ENCODE peak calls at places on chromosome 16, in eight cellular contexts. One of them, this sample, is unnamed.

GRCh38 chr16:20308801-20309590 is 18.3 kb downstream of the GP2 start:
- DNase-seq in prostate gland: no peak
- DNase-seq in CD8-positive, alpha-beta T cell: no peak
- DNase-seq in brain microvascular endothelial cell: no peak
- DNase-seq in MCF 10A: no peak
- DNase-seq in CD4-positive, alpha-beta T cell: no peak
- DNase-seq in HFFc6: no peak
- DNase-seq in AG04450: no peak
- DNase-seq in this sample: peak

GRCh38 chr16:67246081-67246944 is 968 bp downstream of the FHOD1 start:
- DNase-seq in HFFc6: peak
- DNase-seq in AG04450: peak
- DNase-seq in CD4-positive, alpha-beta T cell: peak
- DNase-seq in CD8-positive, alpha-beta T cell: peak
- DNase-seq in brain microvascular endothelial cell: peak
- DNase-seq in MCF 10A: peak
- DNase-seq in prostate gland: peak
- DNase-seq in this sample: peak

GRCh38 chr16:50274771-50275415 is 8.5 kb downstream of the ADCY7 start:
- DNase-seq in HFFc6: no peak
- DNase-seq in prostate gland: no peak
- DNase-seq in CD8-positive, alpha-beta T cell: no peak
- DNase-seq in MCF 10A: no peak
- DNase-seq in AG04450: no peak
- DNase-seq in CD4-positive, alpha-beta T cell: no peak
- DNase-seq in brain microvascular endothelial cell: no peak
- DNase-seq in this sample: no peak

GRCh38 chr16:89324056-89325010 is 106.8 kb downstream of the ZNF778 start:
- DNase-seq in MCF 10A: no peak
- DNase-seq in brain microvascular endothelial cell: peak
- DNase-seq in prostate gland: no peak
- DNase-seq in HFFc6: peak
- DNase-seq in CD8-positive, alpha-beta T cell: no peak
- DNase-seq in AG04450: no peak
- DNase-seq in CD4-positive, alpha-beta T cell: no peak
- DNase-seq in this sample: no peak

GRCh38 chr16:67928561-67929364 is 2.9 kb downstream of the CTRL start:
- DNase-seq in prostate gland: peak
- DNase-seq in brain microvascular endothelial cell: peak
- DNase-seq in MCF 10A: peak
- DNase-seq in HFFc6: peak
- DNase-seq in CD4-positive, alpha-beta T cell: peak
- DNase-seq in CD8-positive, alpha-beta T cell: peak
- DNase-seq in AG04450: no peak
- DNase-seq in this sample: peak

GRCh38 chr16:55494994-55495421 is 13.9 kb upstream of the LPCAT2 start:
- DNase-seq in MCF 10A: peak
- DNase-seq in CD8-positive, alpha-beta T cell: no peak
- DNase-seq in AG04450: peak
- DNase-seq in CD4-positive, alpha-beta T cell: no peak
- DNase-seq in brain microvascular endothelial cell: peak
- DNase-seq in HFFc6: peak
- DNase-seq in prostate gland: no peak
- DNase-seq in this sample: peak

GRCh38 chr16:75002474-75002873 is 3.6 kb downstream of the ZNRF1 start:
- DNase-seq in CD8-positive, alpha-beta T cell: no peak
- DNase-seq in brain microvascular endothelial cell: no peak
- DNase-seq in CD4-positive, alpha-beta T cell: no peak
- DNase-seq in AG04450: no peak
- DNase-seq in MCF 10A: no peak
- DNase-seq in prostate gland: no peak
- DNase-seq in HFFc6: no peak
- DNase-seq in this sample: no peak

GRCh38 chr16:12703935-12704334 is 99.8 kb downstream of the CPPED1 start:
- DNase-seq in CD8-positive, alpha-beta T cell: no peak
- DNase-seq in MCF 10A: peak
- DNase-seq in HFFc6: peak
- DNase-seq in CD4-positive, alpha-beta T cell: no peak
- DNase-seq in AG04450: no peak
- DNase-seq in prostate gland: no peak
- DNase-seq in brain microvascular endothelial cell: no peak
- DNase-seq in this sample: no peak

GRCh38 chr16:72995151-72995881 is 52.6 kb downstream of the ZFHX3 start:
- DNase-seq in brain microvascular endothelial cell: no peak
- DNase-seq in prostate gland: no peak
- DNase-seq in AG04450: no peak
- DNase-seq in MCF 10A: no peak
- DNase-seq in CD4-positive, alpha-beta T cell: no peak
- DNase-seq in CD8-positive, alpha-beta T cell: no peak
- DNase-seq in HFFc6: no peak
- DNase-seq in this sample: no peak

GRCh38 chr16:68499011-68499410 is 40.1 kb upstream of the ZFP90 start:
- DNase-seq in MCF 10A: no peak
- DNase-seq in CD4-positive, alpha-beta T cell: no peak
- DNase-seq in brain microvascular endothelial cell: no peak
- DNase-seq in HFFc6: no peak
- DNase-seq in prostate gland: no peak
- DNase-seq in CD8-positive, alpha-beta T cell: no peak
- DNase-seq in AG04450: no peak
- DNase-seq in this sample: no peak

GRCh38 chr16:88922114-88922825 is 54.7 kb downstream of the CBFA2T3 start:
- DNase-seq in CD4-positive, alpha-beta T cell: no peak
- DNase-seq in MCF 10A: peak
- DNase-seq in CD8-positive, alpha-beta T cell: no peak
- DNase-seq in brain microvascular endothelial cell: peak
- DNase-seq in HFFc6: no peak
- DNase-seq in AG04450: peak
- DNase-seq in prostate gland: peak
- DNase-seq in this sample: peak

GRCh38 chr16:31458073-31458834 is 1.0 kb upstream of the ARMC5 start:
- DNase-seq in HFFc6: peak
- DNase-seq in CD4-positive, alpha-beta T cell: peak
- DNase-seq in CD8-positive, alpha-beta T cell: peak
- DNase-seq in MCF 10A: peak
- DNase-seq in prostate gland: no peak
- DNase-seq in AG04450: no peak
- DNase-seq in brain microvascular endothelial cell: peak
- DNase-seq in this sample: peak

GRCh38 chr16:31452631-31453106 is 6.6 kb upstream of the ARMC5 start:
- DNase-seq in CD8-positive, alpha-beta T cell: no peak
- DNase-seq in HFFc6: peak
- DNase-seq in MCF 10A: peak
- DNase-seq in brain microvascular endothelial cell: peak
- DNase-seq in prostate gland: no peak
- DNase-seq in AG04450: peak
- DNase-seq in CD4-positive, alpha-beta T cell: no peak
- DNase-seq in this sample: no peak

GRCh38 chr16:31453255-31454204 is 5.8 kb upstream of the ARMC5 start:
- DNase-seq in prostate gland: no peak
- DNase-seq in AG04450: no peak
- DNase-seq in HFFc6: peak
- DNase-seq in CD8-positive, alpha-beta T cell: no peak
- DNase-seq in brain microvascular endothelial cell: peak
- DNase-seq in MCF 10A: peak
- DNase-seq in CD4-positive, alpha-beta T cell: no peak
- DNase-seq in this sample: peak

GRCh38 chr16:31456988-31457360 is 2.3 kb upstream of the ARMC5 start:
- DNase-seq in CD4-positive, alpha-beta T cell: no peak
- DNase-seq in prostate gland: no peak
- DNase-seq in CD8-positive, alpha-beta T cell: no peak
- DNase-seq in MCF 10A: no peak
- DNase-seq in AG04450: no peak
- DNase-seq in HFFc6: no peak
- DNase-seq in brain microvascular endothelial cell: no peak
- DNase-seq in this sample: no peak

GRCh38 chr16:31455601-31456314 is 3.5 kb upstream of the ARMC5 start:
- DNase-seq in MCF 10A: no peak
- DNase-seq in prostate gland: no peak
- DNase-seq in AG04450: no peak
- DNase-seq in HFFc6: no peak
- DNase-seq in CD4-positive, alpha-beta T cell: no peak
- DNase-seq in CD8-positive, alpha-beta T cell: no peak
- DNase-seq in brain microvascular endothelial cell: no peak
- DNase-seq in this sample: no peak
- TF ChIP-seq CTCF in MCF 10A: no peak
- TF ChIP-seq CTCF in prostate gland: no peak
- TF ChIP-seq CTCF in AG04450: peak
- TF ChIP-seq CTCF in HFFc6: peak
- TF ChIP-seq CTCF in CD4-positive, alpha-beta T cell: no peak
- TF ChIP-seq CTCF in CD8-positive, alpha-beta T cell: peak
- TF ChIP-seq CTCF in brain microvascular endothelial cell: peak
- TF ChIP-seq CTCF in this sample: no peak

DNA sequence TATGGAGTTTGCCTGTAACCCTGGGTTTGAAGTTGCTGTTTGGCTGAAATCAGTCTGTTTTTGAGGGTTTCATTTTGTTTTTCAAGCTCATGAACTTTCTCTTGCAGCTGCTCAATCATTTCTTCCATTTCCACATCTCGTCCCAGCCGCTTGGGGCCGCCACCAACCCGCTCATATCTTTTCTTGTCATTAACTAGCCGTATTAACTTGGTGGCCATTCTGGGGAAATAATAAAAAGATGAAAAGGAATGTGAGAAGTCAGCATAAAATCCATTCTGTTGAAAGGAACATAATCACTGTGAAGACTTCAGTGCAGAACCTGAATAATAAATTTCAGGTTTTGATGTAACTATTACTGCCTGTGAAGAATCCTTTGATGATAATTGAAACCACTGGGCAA is 11.5 kb downstream of the RPGRIP1L start:
- DNase-seq in MCF 10A: peak
- DNase-seq in HFFc6: no peak
- DNase-seq in AG04450: no peak
- DNase-seq in CD8-positive, alpha-beta T cell: no peak
- DNase-seq in brain microvascular endothelial cell: no peak
- DNase-seq in CD4-positive, alpha-beta T cell: no peak
- DNase-seq in prostate gland: no peak
- DNase-seq in this sample: no peak
- TF ChIP-seq CTCF in MCF 10A: no peak
- TF ChIP-seq CTCF in HFFc6: no peak
- TF ChIP-seq CTCF in AG04450: no peak
- TF ChIP-seq CTCF in CD8-positive, alpha-beta T cell: no peak
- TF ChIP-seq CTCF in brain microvascular endothelial cell: peak
- TF ChIP-seq CTCF in CD4-positive, alpha-beta T cell: no peak
- TF ChIP-seq CTCF in prostate gland: no peak
- TF ChIP-seq CTCF in this sample: no peak

DNA sequence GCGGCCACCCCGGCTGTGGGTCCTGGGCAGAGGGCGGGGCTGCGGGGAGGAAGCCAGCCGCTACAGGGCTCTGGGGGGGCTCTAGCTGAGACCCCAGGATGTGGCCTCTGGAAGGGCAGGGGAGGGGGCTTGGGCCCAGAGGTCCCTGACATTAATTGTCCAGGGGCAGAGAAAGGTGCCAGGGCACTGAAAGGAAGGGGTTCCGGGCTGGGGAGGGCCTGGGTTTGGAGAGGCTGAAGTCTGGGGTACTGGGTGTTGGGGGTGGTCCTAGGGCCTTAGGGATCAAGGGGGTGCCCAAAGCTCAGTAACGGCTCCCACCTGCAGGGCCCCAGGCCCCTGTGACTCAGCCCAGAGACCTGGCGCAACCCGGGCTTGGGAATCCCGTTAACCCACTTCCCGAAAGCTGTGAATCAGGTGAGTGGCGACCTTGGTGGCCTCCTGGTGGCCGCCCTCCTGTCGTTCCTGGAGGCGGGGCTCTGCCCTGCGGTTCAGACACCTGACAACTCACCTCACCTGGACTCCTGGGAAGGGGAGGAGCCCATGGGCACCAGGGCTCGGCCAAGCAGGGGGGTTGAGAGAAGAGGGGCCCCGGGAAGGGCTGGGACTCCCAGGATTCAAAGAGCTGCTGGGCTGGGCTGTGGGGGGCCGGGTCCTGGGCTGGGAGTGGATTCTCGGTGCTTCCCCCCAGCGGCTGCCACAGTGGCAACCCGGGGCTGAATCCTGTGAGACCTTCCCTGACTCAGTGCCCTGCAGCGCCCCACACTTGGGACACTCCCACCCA is 465 bp upstream of the PRSS22 start:
- DNase-seq in prostate gland: peak
- DNase-seq in CD4-positive, alpha-beta T cell: no peak
- DNase-seq in HFFc6: no peak
- DNase-seq in MCF 10A: peak
- DNase-seq in brain microvascular endothelial cell: no peak
- DNase-seq in CD8-positive, alpha-beta T cell: no peak
- DNase-seq in AG04450: no peak
- DNase-seq in this sample: peak
- TF ChIP-seq CTCF in prostate gland: peak
- TF ChIP-seq CTCF in CD4-positive, alpha-beta T cell: no peak
- TF ChIP-seq CTCF in HFFc6: no peak
- TF ChIP-seq CTCF in MCF 10A: no peak
- TF ChIP-seq CTCF in brain microvascular endothelial cell: no peak
- TF ChIP-seq CTCF in CD8-positive, alpha-beta T cell: no peak
- TF ChIP-seq CTCF in AG04450: no peak
- TF ChIP-seq CTCF in this sample: peak

DNA sequence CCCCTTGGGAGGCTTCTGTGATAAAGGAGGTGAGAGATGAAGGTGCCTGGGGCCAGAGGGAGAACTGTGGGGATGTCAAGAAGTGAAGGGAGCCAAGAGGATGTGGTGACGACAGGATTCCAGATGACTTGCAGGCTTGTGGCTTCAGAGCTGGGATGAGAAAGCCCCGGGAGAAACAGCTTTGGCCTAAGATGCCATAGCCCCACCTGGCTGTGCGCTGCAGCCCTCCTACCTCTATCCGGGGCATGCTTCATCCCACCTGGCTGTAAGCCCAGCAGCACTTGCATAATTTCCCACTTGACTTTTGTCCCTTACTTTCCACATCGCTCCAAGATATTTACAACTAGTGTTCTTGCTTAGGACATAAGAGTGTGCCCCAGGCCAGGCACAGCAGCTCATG is 29.3 kb downstream of the GINS3 start:
- DNase-seq in AG04450: no peak
- DNase-seq in brain microvascular endothelial cell: no peak
- DNase-seq in CD4-positive, alpha-beta T cell: no peak
- DNase-seq in CD8-positive, alpha-beta T cell: no peak
- DNase-seq in MCF 10A: peak
- DNase-seq in prostate gland: no peak
- DNase-seq in HFFc6: peak
- DNase-seq in this sample: no peak
- TF ChIP-seq CTCF in AG04450: no peak
- TF ChIP-seq CTCF in brain microvascular endothelial cell: no peak
- TF ChIP-seq CTCF in CD4-positive, alpha-beta T cell: no peak
- TF ChIP-seq CTCF in CD8-positive, alpha-beta T cell: no peak
- TF ChIP-seq CTCF in MCF 10A: no peak
- TF ChIP-seq CTCF in prostate gland: no peak
- TF ChIP-seq CTCF in HFFc6: no peak
- TF ChIP-seq CTCF in this sample: no peak

This sample was measured in body of pancreas.